ENCODE peak calls at places on chromosomes 11 and 22, in six cellular contexts. D, A, U, E, P and C are unnamed samples.

GRCh38 chr11:57901756-57902155 is 121.9 kb upstream of the OR9Q1 start:
- DNase-seq in D (no peak), A (no peak), U (no peak), E (no peak), P (no peak), C (no peak)

GRCh38 chr11:62461740-62462522 is 43.1 kb downstream of the SCGB1A1 start:
- DNase-seq in D (peak; percentile 18), A (no peak), U (no peak), E (no peak), P (no peak), C (no peak)

GRCh38 chr11:48005133-48005532 is 24.8 kb downstream of the PTPRJ start:
- DNase-seq in D (no peak), A (no peak), U (no peak), E (no peak), P (no peak), C (no peak)

GRCh38 chr11:12808519-12808918 is 134.3 kb downstream of the TEAD1 start:
- DNase-seq in D (peak; percentile 7), A (no peak), U (no peak), E (no peak), P (no peak), C (no peak)

GRCh38 chr11:122998727-122999370 is 17.2 kb upstream of the BSX start:
- DNase-seq in D (no peak), A (no peak), U (no peak), E (no peak), P (no peak), C (no peak)

GRCh38 chr11:1060885-1061616 is 13.6 kb upstream of the MUC2 start:
- DNase-seq in D (no peak), A (no peak), U (peak; percentile 85), E (no peak), P (no peak), C (no peak)

GRCh38 chr22:37448521-37449150 is 21.4 kb upstream of the ELFN2 start:
- DNase-seq in D (no peak), A (no peak), U (no peak), E (no peak), P (no peak), C (no peak)

GRCh38 chr22:44887941-44888366 is 121.9 kb downstream of the PHF21B start:
- DNase-seq in D (no peak), A (no peak), U (peak; percentile 54), E (no peak), P (no peak), C (no peak)

GRCh38 chr22:32994921-32995320 is 63.3 kb downstream of the SYN3 start:
- DNase-seq in D (no peak), A (no peak), U (no peak), E (no peak), P (no peak), C (no peak)

GRCh38 chr11:103067118-103067517 is 24.8 kb downstream of the DCUN1D5 start:
- DNase-seq in D (no peak), A (no peak), U (no peak), E (no peak), P (no peak), C (no peak)

GRCh38 chr22:31828739-31829138 is 74.9 kb downstream of the DEPDC5 start:
- DNase-seq in D (no peak), A (no peak), U (no peak), E (no peak), P (no peak), C (no peak)

GRCh38 chr22:36386900-36387663 is 685 bp downstream of the MYH9 start:
- DNase-seq in D (no peak), A (no peak), U (peak; percentile 95), E (no peak), P (peak; percentile 57), C (no peak)